ENCODE peak calls at places on chromosome 1, in ten cellular contexts. One of them, this sample, is unnamed.

GRCh38 chr1:39720094-39720999 is 18.3 kb upstream of the PPIE start:
- DNase-seq in aorta: no peak
- DNase-seq in psoas muscle: no peak
- DNase-seq in left ventricle myocardium inferior: no peak
- DNase-seq in effector memory CD4-positive, alpha-beta T cell: no peak
- DNase-seq in adrenal gland: peak; percentile 32
- DNase-seq in heart left ventricle: no peak
- DNase-seq in esophagus muscularis mucosa: no peak
- DNase-seq in colonic mucosa: no peak
- DNase-seq in HepG2: peak; percentile 51
- DNase-seq in this sample: no peak

GRCh38 chr1:30035522-30036228 is 687.7 kb downstream of the MATN1 start:
- DNase-seq in effector memory CD4-positive, alpha-beta T cell: no peak
- DNase-seq in HepG2: no peak
- DNase-seq in colonic mucosa: peak; percentile 1
- DNase-seq in aorta: no peak
- DNase-seq in psoas muscle: no peak
- DNase-seq in left ventricle myocardium inferior: no peak
- DNase-seq in adrenal gland: no peak
- DNase-seq in esophagus muscularis mucosa: peak; percentile 89
- DNase-seq in heart left ventricle: no peak
- DNase-seq in this sample: no peak

GRCh38 chr1:68615303-68615702 is 118.4 kb upstream of the DEPDC1 start:
- DNase-seq in colonic mucosa: no peak
- DNase-seq in HepG2: no peak
- DNase-seq in adrenal gland: no peak
- DNase-seq in heart left ventricle: no peak
- DNase-seq in esophagus muscularis mucosa: no peak
- DNase-seq in left ventricle myocardium inferior: no peak
- DNase-seq in aorta: no peak
- DNase-seq in effector memory CD4-positive, alpha-beta T cell: no peak
- DNase-seq in psoas muscle: no peak
- DNase-seq in this sample: no peak

GRCh38 chr1:43067856-43068751 is 104.0 kb downstream of the EBNA1BP2 start:
- DNase-seq in heart left ventricle: peak; percentile 26
- DNase-seq in aorta: peak; percentile 78
- DNase-seq in effector memory CD4-positive, alpha-beta T cell: no peak
- DNase-seq in esophagus muscularis mucosa: no peak
- DNase-seq in psoas muscle: no peak
- DNase-seq in colonic mucosa: no peak
- DNase-seq in left ventricle myocardium inferior: no peak
- DNase-seq in HepG2: no peak
- DNase-seq in adrenal gland: peak; percentile 2
- DNase-seq in this sample: no peak

GRCh38 chr1:93730621-93731020 is 49.0 kb upstream of the BCAR3 start:
- DNase-seq in colonic mucosa: no peak
- DNase-seq in left ventricle myocardium inferior: no peak
- DNase-seq in aorta: no peak
- DNase-seq in adrenal gland: no peak
- DNase-seq in esophagus muscularis mucosa: no peak
- DNase-seq in HepG2: no peak
- DNase-seq in effector memory CD4-positive, alpha-beta T cell: no peak
- DNase-seq in heart left ventricle: no peak
- DNase-seq in psoas muscle: no peak
- DNase-seq in this sample: no peak

GRCh38 chr1:156033011-156033410 is 12.3 kb upstream of the SSR2 start:
- DNase-seq in HepG2: no peak
- DNase-seq in left ventricle myocardium inferior: no peak
- DNase-seq in colonic mucosa: no peak
- DNase-seq in psoas muscle: no peak
- DNase-seq in aorta: no peak
- DNase-seq in effector memory CD4-positive, alpha-beta T cell: no peak
- DNase-seq in heart left ventricle: no peak
- DNase-seq in adrenal gland: no peak
- DNase-seq in esophagus muscularis mucosa: no peak
- DNase-seq in this sample: no peak

GRCh38 chr1:228401782-228402637 is 4.6 kb downstream of the TRIM11 start:
- DNase-seq in esophagus muscularis mucosa: no peak
- DNase-seq in left ventricle myocardium inferior: no peak
- DNase-seq in HepG2: no peak
- DNase-seq in adrenal gland: no peak
- DNase-seq in heart left ventricle: no peak
- DNase-seq in psoas muscle: no peak
- DNase-seq in colonic mucosa: no peak
- DNase-seq in aorta: no peak
- DNase-seq in effector memory CD4-positive, alpha-beta T cell: no peak
- DNase-seq in this sample: no peak

GRCh38 chr1:57470028-57470427 is 46.2 kb upstream of the DAB1 start:
- DNase-seq in adrenal gland: no peak
- DNase-seq in psoas muscle: no peak
- DNase-seq in heart left ventricle: no peak
- DNase-seq in colonic mucosa: no peak
- DNase-seq in effector memory CD4-positive, alpha-beta T cell: no peak
- DNase-seq in aorta: no peak
- DNase-seq in left ventricle myocardium inferior: no peak
- DNase-seq in HepG2: no peak
- DNase-seq in esophagus muscularis mucosa: no peak
- DNase-seq in this sample: no peak

GRCh38 chr1:109399326-109399957 is 1.7 kb upstream of the SORT1 start:
- DNase-seq in effector memory CD4-positive, alpha-beta T cell: no peak
- DNase-seq in esophagus muscularis mucosa: no peak
- DNase-seq in aorta: no peak
- DNase-seq in colonic mucosa: peak; percentile 51
- DNase-seq in HepG2: peak; percentile 72
- DNase-seq in heart left ventricle: no peak
- DNase-seq in psoas muscle: no peak
- DNase-seq in adrenal gland: no peak
- DNase-seq in left ventricle myocardium inferior: no peak
- DNase-seq in this sample: no peak

GRCh38 chr1:31394628-31395193 is 18.3 kb upstream of the SERINC2 start:
- DNase-seq in left ventricle myocardium inferior: peak; percentile 82
- DNase-seq in adrenal gland: peak; percentile 92
- DNase-seq in aorta: peak; percentile 96
- DNase-seq in esophagus muscularis mucosa: no peak
- DNase-seq in heart left ventricle: peak; percentile 82
- DNase-seq in effector memory CD4-positive, alpha-beta T cell: peak; percentile 39
- DNase-seq in psoas muscle: peak; percentile 91
- DNase-seq in HepG2: peak; percentile 57
- DNase-seq in colonic mucosa: peak; percentile 95
- DNase-seq in this sample: peak; percentile 86

GRCh38 chr1:52506920-52507546 is 45.9 kb downstream of the TUT4 start:
- DNase-seq in heart left ventricle: no peak
- DNase-seq in esophagus muscularis mucosa: no peak
- DNase-seq in HepG2: no peak
- DNase-seq in adrenal gland: no peak
- DNase-seq in psoas muscle: no peak
- DNase-seq in aorta: no peak
- DNase-seq in left ventricle myocardium inferior: no peak
- DNase-seq in colonic mucosa: no peak
- DNase-seq in effector memory CD4-positive, alpha-beta T cell: no peak
- DNase-seq in this sample: no peak

GRCh38 chr1:116921937-116922336 is 12.2 kb downstream of the PTGFRN start:
- DNase-seq in effector memory CD4-positive, alpha-beta T cell: no peak
- DNase-seq in adrenal gland: no peak
- DNase-seq in esophagus muscularis mucosa: no peak
- DNase-seq in heart left ventricle: no peak
- DNase-seq in left ventricle myocardium inferior: no peak
- DNase-seq in colonic mucosa: no peak
- DNase-seq in HepG2: no peak
- DNase-seq in psoas muscle: no peak
- DNase-seq in aorta: no peak
- DNase-seq in this sample: no peak

GRCh38 chr1:226107471-226108460 is 45.2 kb downstream of the H3-3A start:
- DNase-seq in HepG2: no peak
- DNase-seq in effector memory CD4-positive, alpha-beta T cell: no peak
- DNase-seq in psoas muscle: no peak
- DNase-seq in adrenal gland: no peak
- DNase-seq in esophagus muscularis mucosa: no peak
- DNase-seq in colonic mucosa: no peak
- DNase-seq in left ventricle myocardium inferior: no peak
- DNase-seq in aorta: no peak
- DNase-seq in heart left ventricle: no peak
- DNase-seq in this sample: no peak

GRCh38 chr1:210726621-210727020 is 397.9 kb downstream of the HHAT start:
- DNase-seq in aorta: no peak
- DNase-seq in left ventricle myocardium inferior: no peak
- DNase-seq in psoas muscle: no peak
- DNase-seq in esophagus muscularis mucosa: no peak
- DNase-seq in heart left ventricle: no peak
- DNase-seq in adrenal gland: peak; percentile 10
- DNase-seq in effector memory CD4-positive, alpha-beta T cell: no peak
- DNase-seq in HepG2: no peak
- DNase-seq in colonic mucosa: peak; percentile 37
- DNase-seq in this sample: no peak

GRCh38 chr1:223496883-223497282 is 103.7 kb downstream of the CCDC185 start:
- DNase-seq in left ventricle myocardium inferior: no peak
- DNase-seq in psoas muscle: no peak
- DNase-seq in colonic mucosa: no peak
- DNase-seq in esophagus muscularis mucosa: no peak
- DNase-seq in effector memory CD4-positive, alpha-beta T cell: no peak
- DNase-seq in adrenal gland: no peak
- DNase-seq in heart left ventricle: no peak
- DNase-seq in aorta: no peak
- DNase-seq in HepG2: no peak
- DNase-seq in this sample: no peak

GRCh38 chr1:220430059-220430458 is 97.9 kb upstream of the MARK1 start:
- DNase-seq in esophagus muscularis mucosa: no peak
- DNase-seq in effector memory CD4-positive, alpha-beta T cell: no peak
- DNase-seq in aorta: no peak
- DNase-seq in colonic mucosa: no peak
- DNase-seq in adrenal gland: no peak
- DNase-seq in left ventricle myocardium inferior: no peak
- DNase-seq in HepG2: no peak
- DNase-seq in heart left ventricle: no peak
- DNase-seq in psoas muscle: no peak
- DNase-seq in this sample: no peak

GRCh38 chr1:107692580-107693345 is 272.2 kb downstream of the VAV3 start:
- DNase-seq in aorta: no peak
- DNase-seq in adrenal gland: no peak
- DNase-seq in left ventricle myocardium inferior: no peak
- DNase-seq in effector memory CD4-positive, alpha-beta T cell: no peak
- DNase-seq in colonic mucosa: no peak
- DNase-seq in psoas muscle: no peak
- DNase-seq in HepG2: no peak
- DNase-seq in heart left ventricle: no peak
- DNase-seq in esophagus muscularis mucosa: no peak
- DNase-seq in this sample: no peak

DNA sequence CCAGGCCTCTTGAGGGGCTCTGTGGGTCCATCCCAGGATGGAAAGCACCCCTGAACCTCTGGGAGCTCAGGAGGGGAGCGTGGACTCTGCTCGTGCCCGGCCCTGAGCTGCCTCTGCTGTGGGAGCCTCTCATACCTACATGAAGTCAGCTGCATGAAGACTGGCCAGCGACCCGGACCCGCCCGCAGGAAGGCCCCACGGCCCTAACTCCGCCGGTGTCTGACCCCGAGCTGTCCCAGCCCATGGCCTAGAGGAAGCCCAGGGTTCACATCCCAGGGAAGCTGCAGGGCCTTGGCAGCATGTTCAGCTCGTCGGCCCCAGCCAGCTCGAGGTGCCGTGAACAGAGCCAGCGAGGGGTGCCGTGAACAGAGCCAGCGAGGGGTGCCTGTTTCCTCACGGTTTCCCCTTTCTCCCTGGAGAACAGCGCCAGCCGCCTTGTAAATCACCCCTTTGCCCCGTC is 178.1 kb upstream of the ARHGEF16 start:
- DNase-seq in esophagus muscularis mucosa: no peak
- DNase-seq in effector memory CD4-positive, alpha-beta T cell: no peak
- DNase-seq in colonic mucosa: no peak
- DNase-seq in left ventricle myocardium inferior: no peak
- DNase-seq in adrenal gland: no peak
- DNase-seq in HepG2: no peak
- DNase-seq in aorta: no peak
- DNase-seq in psoas muscle: no peak
- DNase-seq in heart left ventricle: no peak
- DNase-seq in this sample: no peak
- H3K27ac ChIP-seq in esophagus muscularis mucosa: no peak overlapping the region
- H3K27ac ChIP-seq in effector memory CD4-positive, alpha-beta T cell: no peak overlapping the region
- H3K27ac ChIP-seq in colonic mucosa: no peak overlapping the region
- H3K27ac ChIP-seq in left ventricle myocardium inferior: peak overlapping the region; percentile 58
- H3K27ac ChIP-seq in adrenal gland: no peak overlapping the region
- H3K27ac ChIP-seq in HepG2: no peak overlapping the region
- H3K27ac ChIP-seq in aorta: peak overlapping the region; percentile 93
- H3K27ac ChIP-seq in psoas muscle: no peak overlapping the region
- H3K27ac ChIP-seq in heart left ventricle: no peak overlapping the region
- H3K27ac ChIP-seq in this sample: no peak overlapping the region

GRCh38 chr1:160704250-160704649 is 7.4 kb downstream of the CD48 start:
- DNase-seq in esophagus muscularis mucosa: no peak
- DNase-seq in colonic mucosa: no peak
- DNase-seq in adrenal gland: peak; percentile 42
- DNase-seq in aorta: no peak
- DNase-seq in effector memory CD4-positive, alpha-beta T cell: no peak
- DNase-seq in heart left ventricle: no peak
- DNase-seq in left ventricle myocardium inferior: peak; percentile 19
- DNase-seq in HepG2: no peak
- DNase-seq in psoas muscle: no peak
- DNase-seq in this sample: no peak
- H3K4me1 ChIP-seq in esophagus muscularis mucosa: no peaks in the 10 kb centered on the region
- H3K4me1 ChIP-seq in colonic mucosa: no peaks in the 10 kb centered on the region
- H3K4me1 ChIP-seq in adrenal gland: no peaks in the 10 kb centered on the region
- H3K4me1 ChIP-seq in aorta: no peaks in the 10 kb centered on the region
- H3K4me1 ChIP-seq in effector memory CD4-positive, alpha-beta T cell: peaks cover 56% of the 10 kb centered on the region
- H3K4me1 ChIP-seq in heart left ventricle: peaks cover 80% of the 10 kb centered on the region
- H3K4me1 ChIP-seq in left ventricle myocardium inferior: no peaks in the 10 kb centered on the region
- H3K4me1 ChIP-seq in HepG2: no peaks in the 10 kb centered on the region
- H3K4me1 ChIP-seq in psoas muscle: no peaks in the 10 kb centered on the region
- H3K4me1 ChIP-seq in this sample: no peaks in the 10 kb centered on the region

DNA sequence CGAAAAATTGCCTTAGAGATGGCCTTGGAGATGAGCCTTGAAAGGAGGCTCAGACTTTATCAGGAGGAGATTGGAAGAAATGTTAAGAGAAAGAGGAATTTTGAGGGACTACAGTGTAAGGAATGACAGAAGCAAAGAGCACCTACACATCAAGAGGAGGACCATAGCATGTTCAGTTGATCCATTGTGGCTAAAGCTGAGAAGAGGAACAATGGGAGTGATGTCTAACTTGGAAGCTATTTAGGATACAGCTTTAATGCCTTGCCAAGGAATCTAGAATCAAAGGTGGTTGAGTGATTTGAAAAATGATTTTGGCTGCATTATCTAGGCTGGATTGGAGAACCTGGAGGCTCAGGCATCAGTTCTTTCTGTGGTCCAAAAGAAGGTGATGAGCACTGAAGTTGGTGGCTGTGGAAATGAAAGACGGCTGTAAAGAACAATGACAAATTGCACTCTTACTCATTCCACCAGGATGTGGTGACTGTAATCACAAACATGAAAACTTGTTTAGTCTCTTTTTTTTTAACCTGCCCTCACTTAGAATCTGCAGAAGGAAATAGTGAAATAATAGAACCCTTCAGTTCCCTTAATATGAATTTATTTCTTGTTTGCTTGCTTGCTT is 11.3 kb downstream of the FAM20B start:
- DNase-seq in psoas muscle: no peak
- DNase-seq in esophagus muscularis mucosa: no peak
- DNase-seq in HepG2: no peak
- DNase-seq in left ventricle myocardium inferior: no peak
- DNase-seq in effector memory CD4-positive, alpha-beta T cell: no peak
- DNase-seq in aorta: no peak
- DNase-seq in adrenal gland: no peak
- DNase-seq in colonic mucosa: no peak
- DNase-seq in heart left ventricle: no peak
- DNase-seq in this sample: no peak
- H3K4me3 ChIP-seq in psoas muscle: no peak overlapping the region
- H3K4me3 ChIP-seq in esophagus muscularis mucosa: no peak overlapping the region
- H3K4me3 ChIP-seq in HepG2: no peak overlapping the region
- H3K4me3 ChIP-seq in left ventricle myocardium inferior: no peak overlapping the region
- H3K4me3 ChIP-seq in effector memory CD4-positive, alpha-beta T cell: no peak overlapping the region
- H3K4me3 ChIP-seq in aorta: no peak overlapping the region
- H3K4me3 ChIP-seq in adrenal gland: no peak overlapping the region
- H3K4me3 ChIP-seq in colonic mucosa: no peak overlapping the region
- H3K4me3 ChIP-seq in heart left ventricle: no peak overlapping the region
- H3K4me3 ChIP-seq in this sample: no peak overlapping the region

GRCh38 chr1:237701534-237701933 is 189.2 kb downstream of the ZP4 start:
- DNase-seq in esophagus muscularis mucosa: no peak
- DNase-seq in adrenal gland: no peak
- DNase-seq in psoas muscle: no peak
- DNase-seq in heart left ventricle: no peak
- DNase-seq in HepG2: no peak
- DNase-seq in colonic mucosa: no peak
- DNase-seq in left ventricle myocardium inferior: no peak
- DNase-seq in aorta: no peak
- DNase-seq in effector memory CD4-positive, alpha-beta T cell: no peak
- DNase-seq in this sample: no peak
- H3K27ac ChIP-seq in esophagus muscularis mucosa: no peak overlapping the region
- H3K27ac ChIP-seq in adrenal gland: no peak overlapping the region
- H3K27ac ChIP-seq in psoas muscle: no peak overlapping the region
- H3K27ac ChIP-seq in heart left ventricle: no peak overlapping the region
- H3K27ac ChIP-seq in HepG2: no peak overlapping the region
- H3K27ac ChIP-seq in colonic mucosa: no peak overlapping the region
- H3K27ac ChIP-seq in left ventricle myocardium inferior: peak overlapping the region; percentile 22
- H3K27ac ChIP-seq in aorta: no peak overlapping the region
- H3K27ac ChIP-seq in effector memory CD4-positive, alpha-beta T cell: no peak overlapping the region
- H3K27ac ChIP-seq in this sample: no peak overlapping the region